ENCODE peak calls at places on chromosomes 1 and 21, in seven cellular contexts. M is HCT116, E is SK-N-SH, X is H1, L is GM12878, F is HepG2, B is K562. U is an unnamed sample.

GRCh38 chr1:108082006-108082405 is 117.0 kb upstream of the VAV3 start:
- DNase-seq in M (no peak), E (no peak), X (no peak), L (no peak), F (no peak), B (no peak), U (no peak)

GRCh38 chr1:228267962-228268890 is 60.4 kb downstream of the OBSCN start:
- DNase-seq in M (no peak), E (no peak), X (peak; percentile 45), L (no peak), F (no peak), B (no peak), U (no peak)

GRCh38 chr1:81801834-81802531 is 1.2 kb downstream of the ADGRL2 start:
- DNase-seq in M (no peak), E (peak; percentile 60), X (peak; percentile 64), L (no peak), F (no peak), B (no peak), U (no peak)

GRCh38 chr1:6281511-6282402 is 20.9 kb upstream of the GPR153 start:
- DNase-seq in M (no peak), E (no peak), X (no peak), L (no peak), F (peak; percentile 70), B (no peak), U (no peak)

GRCh38 chr1:12692967-12693782 is 22.7 kb upstream of the AADACL3 start:
- DNase-seq in M (no peak), E (no peak), X (no peak), L (no peak), F (no peak), B (no peak), U (no peak)

GRCh38 chr1:187203257-187203656 is 374.5 kb downstream of the PLA2G4A start:
- DNase-seq in M (peak; percentile 57), E (no peak), X (no peak), L (no peak), F (no peak), B (no peak), U (no peak)

GRCh38 chr1:31931241-31932225 is 6.6 kb downstream of the PTP4A2 start:
- DNase-seq in M (no peak), E (no peak), X (no peak), L (no peak), F (no peak), B (no peak), U (peak; percentile 74)

GRCh38 chr1:115251340-115251748 is 86.7 kb downstream of the NGF start:
- DNase-seq in M (no peak), E (no peak), X (no peak), L (no peak), F (no peak), B (no peak), U (no peak)

GRCh38 chr1:208988811-208989222 is 594.7 kb upstream of the CAMK1G start:
- DNase-seq in M (no peak), E (peak; percentile 35), X (no peak), L (peak; percentile 34), F (no peak), B (no peak), U (peak; percentile 26)

GRCh38 chr1:174326278-174326677 is 121.5 kb upstream of the GPR52 start:
- DNase-seq in M (no peak), E (no peak), X (no peak), L (no peak), F (no peak), B (no peak), U (no peak)

GRCh38 chr21:36430841-36431240 is 45.6 kb downstream of the CHAF1B start:
- DNase-seq in M (no peak), E (no peak), X (no peak), L (no peak), F (no peak), B (no peak), U (no peak)

GRCh38 chr1:65581120-65581519 is 160.7 kb downstream of the LEPR start:
- DNase-seq in M (no peak), E (no peak), X (no peak), L (no peak), F (peak; percentile 9), B (no peak), U (no peak)

GRCh38 chr1:18261891-18262290 is 154.3 kb downstream of the IGSF21 start:
- DNase-seq in M (no peak), E (no peak), X (no peak), L (no peak), F (no peak), B (no peak), U (no peak)

GRCh38 chr1:14138135-14138506 is 438.1 kb downstream of the PRDM2 start:
- DNase-seq in M (no peak), E (no peak), X (no peak), L (no peak), F (no peak), B (no peak), U (no peak)

GRCh38 chr1:33572387-33572786 is 99.9 kb downstream of the ZSCAN20 start:
- DNase-seq in M (no peak), E (no peak), X (no peak), L (no peak), F (no peak), B (no peak), U (no peak)

GRCh38 chr1:26145960-26146294 is 13.0 kb upstream of the FAM110D start:
- DNase-seq in M (no peak), E (no peak), X (no peak), L (no peak), F (no peak), B (no peak), U (no peak)

GRCh38 chr1:26142165-26142564 is 16.7 kb upstream of the FAM110D start:
- DNase-seq in M (no peak), E (no peak), X (peak; percentile 35), L (no peak), F (no peak), B (no peak), U (no peak)

GRCh38 chr1:26148887-26149286 is 10.0 kb upstream of the FAM110D start:
- DNase-seq in M (no peak), E (no peak), X (no peak), L (no peak), F (no peak), B (no peak), U (no peak)

DNA sequence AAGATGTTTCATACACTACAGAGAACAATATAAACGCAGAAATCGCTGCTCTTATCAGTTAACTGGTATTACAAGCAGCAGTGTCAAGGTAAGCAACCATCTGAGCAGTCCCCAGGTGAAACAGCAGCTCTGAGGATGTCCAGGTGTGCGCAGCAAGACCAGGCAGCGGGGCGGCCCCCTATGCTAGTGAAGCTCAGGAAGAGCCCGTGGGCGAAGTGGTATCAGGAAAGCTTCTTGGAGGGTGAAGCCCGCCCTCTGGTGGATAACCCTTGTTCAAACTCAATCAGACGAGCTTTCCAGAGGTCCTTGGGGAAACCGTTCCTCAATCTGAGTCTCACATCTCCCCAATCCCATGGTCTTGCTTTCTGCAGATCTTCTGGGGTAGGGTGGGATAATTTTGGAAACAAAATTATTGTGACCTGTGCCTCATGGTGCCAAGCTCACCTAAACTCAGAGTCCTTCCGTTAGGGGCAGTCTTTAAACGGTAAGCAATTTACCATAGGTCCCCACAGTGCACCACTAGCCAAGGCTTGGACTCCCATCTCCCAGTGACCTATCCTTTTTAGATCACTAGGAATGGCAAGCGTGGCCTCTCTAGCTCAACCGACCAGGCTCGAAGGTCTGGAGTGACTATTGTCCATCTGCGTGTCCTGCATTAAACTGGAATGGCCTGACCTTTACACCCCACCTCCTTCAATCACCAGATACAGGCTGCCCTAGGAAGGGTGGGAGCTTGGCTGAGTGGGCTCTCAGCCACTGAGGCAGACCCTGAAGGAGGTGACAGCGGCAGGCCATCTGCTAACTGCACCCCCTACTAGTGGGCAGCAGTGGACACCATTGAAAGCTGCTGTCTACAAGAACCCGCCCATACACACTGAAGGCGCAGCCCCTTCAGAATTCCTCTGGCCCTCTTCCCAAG is 13.6 kb upstream of the FAM110D start:
- DNase-seq in M (peak; percentile 89), E (peak; percentile 81), X (peak; percentile 85), L (no peak), F (peak; percentile 80), B (peak; percentile 82), U (peak; percentile 37)
- TF ChIP-seq JUND in M (no peak), E (no peak), X (no peak), L (no peak), F (no peak), B (no peak), U (no peak)

GRCh38 chr1:155181371-155182051 is 7.9 kb downstream of the TRIM46 start:
- DNase-seq in M (no peak), E (no peak), X (no peak), L (no peak), F (no peak), B (no peak), U (no peak)

GRCh38 chr1:155178441-155179106 is 4.9 kb downstream of the TRIM46 start:
- DNase-seq in M (no peak), E (no peak), X (no peak), L (no peak), F (no peak), B (peak; percentile 41), U (no peak)

GRCh38 chr1:155177192-155177917 is 3.7 kb downstream of the TRIM46 start:
- DNase-seq in M (no peak), E (peak; percentile 14), X (no peak), L (no peak), F (no peak), B (no peak), U (peak; percentile 95)

GRCh38 chr1:155177918-155178281 is 4.3 kb downstream of the TRIM46 start:
- DNase-seq in M (no peak), E (no peak), X (no peak), L (no peak), F (no peak), B (no peak), U (no peak)

DNA sequence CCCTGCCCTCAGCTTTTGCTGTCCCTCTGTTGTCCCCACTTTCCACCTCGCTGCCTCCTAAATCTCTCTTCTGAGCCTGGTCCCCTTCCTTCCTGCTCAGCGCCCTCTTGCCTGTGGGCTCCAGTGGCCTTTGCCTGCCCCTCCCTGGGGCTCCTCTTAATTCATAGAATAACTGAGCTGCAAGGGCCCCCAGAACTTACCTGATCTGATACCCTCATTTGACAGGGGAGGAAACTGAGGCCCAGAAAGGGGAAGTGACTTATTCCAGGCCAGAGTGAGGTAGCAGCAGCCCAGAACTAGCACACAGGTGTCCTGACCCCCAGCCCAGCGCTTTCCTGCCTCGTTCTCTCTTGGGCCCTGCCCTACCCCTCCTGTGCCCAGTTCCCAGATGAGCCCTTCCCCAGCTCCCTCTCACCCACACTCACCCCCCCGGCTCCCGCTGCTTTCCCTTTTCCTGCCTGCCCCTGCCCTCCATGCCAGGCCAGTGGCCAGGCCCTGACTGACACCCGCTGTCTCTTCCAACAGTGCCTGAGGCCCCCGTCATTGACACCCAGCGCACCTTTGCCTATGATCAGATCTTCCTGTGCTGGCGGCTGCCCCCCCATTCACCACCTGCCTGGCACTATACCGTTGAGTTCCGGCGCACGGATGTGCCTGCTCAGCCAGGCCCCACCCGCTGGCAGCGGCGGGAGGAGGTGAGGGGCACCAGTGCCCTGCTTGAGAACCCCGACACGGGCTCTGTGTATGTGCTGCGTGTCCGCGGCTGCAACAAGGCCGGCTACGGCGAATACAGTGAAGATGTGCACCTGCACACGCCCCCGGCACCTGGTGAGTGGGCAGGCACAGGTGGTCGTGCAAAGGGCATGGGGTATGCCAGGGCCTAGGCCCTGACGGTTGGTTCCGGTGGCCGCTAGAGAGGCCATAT is 5.7 kb downstream of the TRIM46 start:
- DNase-seq in M (no peak), E (no peak), X (no peak), L (no peak), F (no peak), B (no peak), U (peak; percentile 33)
- TF ChIP-seq JUND in M (no peak), E (no peak), X (no peak), L (no peak), F (no peak), B (no peak), U (no peak)

GRCh38 chr1:217747156-217747769 is 116.1 kb downstream of the SPATA17 start:
- DNase-seq in M (peak; percentile 26), E (peak; percentile 41), X (no peak), L (no peak), F (peak; percentile 13), B (peak; percentile 12), U (peak; percentile 63)
- TF ChIP-seq JUND in M (no peak), E (no peak), X (no peak), L (no peak), F (no peak), B (no peak), U (no peak)

GRCh38 chr1:109186704-109187071 is 27.0 kb upstream of the SARS1 start:
- DNase-seq in M (no peak), E (no peak), X (no peak), L (no peak), F (no peak), B (no peak), U (no peak)
- TF ChIP-seq JUND in M (no peak), E (no peak), X (no peak), L (no peak), F (no peak), B (no peak), U (no peak)